ENCODE peak calls at places on chromosomes 5 and 9, in five cellular contexts. One of them, this sample, is unnamed.

GRCh38 chr5:39093351-39093749 is 19.2 kb upstream of the RICTOR start:
- DNase-seq in adrenal gland: no peak
- DNase-seq in astrocyte: peak
- DNase-seq in GM23338: no peak
- DNase-seq in neural progenitor cell: no peak
- DNase-seq in this sample: no peak

GRCh38 chr9:117400131-117400530 is 14.7 kb downstream of the ASTN2 start:
- DNase-seq in adrenal gland: no peak
- DNase-seq in astrocyte: no peak
- DNase-seq in GM23338: peak
- DNase-seq in neural progenitor cell: peak
- DNase-seq in this sample: no peak

GRCh38 chr9:27566118-27566517 is 7.2 kb downstream of the C9orf72 start:
- DNase-seq in adrenal gland: no peak
- DNase-seq in astrocyte: no peak
- DNase-seq in GM23338: no peak
- DNase-seq in neural progenitor cell: no peak
- DNase-seq in this sample: no peak

GRCh38 chr5:89338935-89339334 is 456.0 kb upstream of the MEF2C start:
- DNase-seq in adrenal gland: no peak
- DNase-seq in astrocyte: peak
- DNase-seq in GM23338: no peak
- DNase-seq in neural progenitor cell: no peak
- DNase-seq in this sample: no peak

GRCh38 chr5:73120222-73121108 is at the start of gene TMEM171:
- DNase-seq in adrenal gland: peak
- DNase-seq in astrocyte: peak
- DNase-seq in GM23338: peak
- DNase-seq in neural progenitor cell: peak
- DNase-seq in this sample: peak

GRCh38 chr5:139895647-139896046 is 100.0 kb downstream of the PSD2 start:
- DNase-seq in adrenal gland: peak
- DNase-seq in astrocyte: no peak
- DNase-seq in GM23338: no peak
- DNase-seq in neural progenitor cell: no peak
- DNase-seq in this sample: no peak

GRCh38 chr5:139639619-139640431 is 8.3 kb upstream of the CXXC5 start:
- DNase-seq in adrenal gland: peak
- DNase-seq in astrocyte: no peak
- DNase-seq in GM23338: no peak
- DNase-seq in neural progenitor cell: no peak
- DNase-seq in this sample: peak

GRCh38 chr5:135832941-135833340 is 1.5 kb upstream of the SLC25A48 start:
- DNase-seq in adrenal gland: no peak
- DNase-seq in astrocyte: no peak
- DNase-seq in GM23338: no peak
- DNase-seq in neural progenitor cell: no peak
- DNase-seq in this sample: peak

GRCh38 chr9:108117775-108118174 is 628.2 kb upstream of the KLF4 start:
- DNase-seq in adrenal gland: no peak
- DNase-seq in astrocyte: peak
- DNase-seq in GM23338: no peak
- DNase-seq in neural progenitor cell: peak
- DNase-seq in this sample: no peak

GRCh38 chr5:133624316-133624715 is 12.0 kb upstream of the FSTL4 start:
- DNase-seq in adrenal gland: no peak
- DNase-seq in astrocyte: no peak
- DNase-seq in GM23338: no peak
- DNase-seq in neural progenitor cell: no peak
- DNase-seq in this sample: no peak

GRCh38 chr5:34563951-34564705 is 92.0 kb upstream of the RAI14 start:
- DNase-seq in adrenal gland: peak
- DNase-seq in astrocyte: peak
- DNase-seq in GM23338: no peak
- DNase-seq in neural progenitor cell: peak
- DNase-seq in this sample: no peak

GRCh38 chr9:128323192-128323730 is 622 bp downstream of the COQ4 start:
- DNase-seq in adrenal gland: no peak
- DNase-seq in astrocyte: peak
- DNase-seq in GM23338: no peak
- DNase-seq in neural progenitor cell: no peak
- DNase-seq in this sample: no peak

GRCh38 chr5:114148253-114148652 is 213.6 kb upstream of the KCNN2 start:
- DNase-seq in adrenal gland: no peak
- DNase-seq in astrocyte: no peak
- DNase-seq in GM23338: no peak
- DNase-seq in neural progenitor cell: no peak
- DNase-seq in this sample: no peak

GRCh38 chr9:73667749-73668148 is 516.1 kb downstream of the ANXA1 start:
- DNase-seq in adrenal gland: no peak
- DNase-seq in astrocyte: no peak
- DNase-seq in GM23338: no peak
- DNase-seq in neural progenitor cell: no peak
- DNase-seq in this sample: no peak

GRCh38 chr5:74310386-74310785 is 330.1 kb downstream of the ENC1 start:
- DNase-seq in adrenal gland: no peak
- DNase-seq in astrocyte: peak
- DNase-seq in GM23338: no peak
- DNase-seq in neural progenitor cell: no peak
- DNase-seq in this sample: no peak

GRCh38 chr5:31096238-31096865 is 97.1 kb upstream of the CDH6 start:
- DNase-seq in adrenal gland: no peak
- DNase-seq in astrocyte: peak
- DNase-seq in GM23338: no peak
- DNase-seq in neural progenitor cell: no peak
- DNase-seq in this sample: no peak

GRCh38 chr9:126366366-126367011 is 39.9 kb downstream of the MVB12B start:
- DNase-seq in adrenal gland: no peak
- DNase-seq in astrocyte: peak
- DNase-seq in GM23338: no peak
- DNase-seq in neural progenitor cell: no peak
- DNase-seq in this sample: peak

GRCh38 chr5:82586597-82586996 is 308.4 kb upstream of the RPS23 start:
- DNase-seq in adrenal gland: no peak
- DNase-seq in astrocyte: no peak
- DNase-seq in GM23338: no peak
- DNase-seq in neural progenitor cell: no peak
- DNase-seq in this sample: no peak

GRCh38 chr9:136303825-136304416 is at the start of gene CCDC187:
- DNase-seq in adrenal gland: no peak
- DNase-seq in astrocyte: no peak
- DNase-seq in GM23338: no peak
- DNase-seq in neural progenitor cell: no peak
- DNase-seq in this sample: no peak

GRCh38 chr9:115759411-115759810 is 394.2 kb upstream of the PAPPA start:
- DNase-seq in adrenal gland: no peak
- DNase-seq in astrocyte: no peak
- DNase-seq in GM23338: no peak
- DNase-seq in neural progenitor cell: no peak
- DNase-seq in this sample: no peak

GRCh38 chr5:122673343-122673742 is 101.5 kb upstream of the SNX2 start:
- DNase-seq in adrenal gland: peak
- DNase-seq in astrocyte: peak
- DNase-seq in GM23338: no peak
- DNase-seq in neural progenitor cell: no peak
- DNase-seq in this sample: no peak

GRCh38 chr9:110691002-110691549 is 22.5 kb downstream of the MUSK start:
- DNase-seq in adrenal gland: peak
- DNase-seq in astrocyte: peak
- DNase-seq in GM23338: no peak
- DNase-seq in neural progenitor cell: no peak
- DNase-seq in this sample: no peak

GRCh38 chr5:135996611-135997010 is 32.2 kb upstream of the TGFBI start:
- DNase-seq in adrenal gland: no peak
- DNase-seq in astrocyte: peak
- DNase-seq in GM23338: no peak
- DNase-seq in neural progenitor cell: no peak
- DNase-seq in this sample: no peak

GRCh38 chr9:117019242-117019641 is 332.1 kb downstream of the TRIM32 start:
- DNase-seq in adrenal gland: no peak
- DNase-seq in astrocyte: no peak
- DNase-seq in GM23338: no peak
- DNase-seq in neural progenitor cell: no peak
- DNase-seq in this sample: no peak

GRCh38 chr5:42400474-42400873 is 22.8 kb upstream of the GHR start:
- DNase-seq in adrenal gland: no peak
- DNase-seq in astrocyte: no peak
- DNase-seq in GM23338: no peak
- DNase-seq in neural progenitor cell: no peak
- DNase-seq in this sample: no peak

GRCh38 chr5:25028994-25029393 is 384.2 kb upstream of the CDH10 start:
- DNase-seq in adrenal gland: peak
- DNase-seq in astrocyte: peak
- DNase-seq in GM23338: no peak
- DNase-seq in neural progenitor cell: no peak
- DNase-seq in this sample: no peak

GRCh38 chr9:99385814-99386279 is 163.8 kb downstream of the SEC61B start:
- DNase-seq in adrenal gland: no peak
- DNase-seq in astrocyte: peak
- DNase-seq in GM23338: no peak
- DNase-seq in neural progenitor cell: no peak
- DNase-seq in this sample: no peak

GRCh38 chr5:92637247-92637646 is 943.8 kb downstream of the NR2F1-AS1 start:
- DNase-seq in adrenal gland: no peak
- DNase-seq in astrocyte: no peak
- DNase-seq in GM23338: peak
- DNase-seq in neural progenitor cell: no peak
- DNase-seq in this sample: no peak
- H3K27ac ChIP-seq in adrenal gland: no peak
- H3K27ac ChIP-seq in astrocyte: no peak
- H3K27ac ChIP-seq in GM23338: no peak
- H3K27ac ChIP-seq in neural progenitor cell: no peak
- H3K27ac ChIP-seq in this sample: no peak

DNA sequence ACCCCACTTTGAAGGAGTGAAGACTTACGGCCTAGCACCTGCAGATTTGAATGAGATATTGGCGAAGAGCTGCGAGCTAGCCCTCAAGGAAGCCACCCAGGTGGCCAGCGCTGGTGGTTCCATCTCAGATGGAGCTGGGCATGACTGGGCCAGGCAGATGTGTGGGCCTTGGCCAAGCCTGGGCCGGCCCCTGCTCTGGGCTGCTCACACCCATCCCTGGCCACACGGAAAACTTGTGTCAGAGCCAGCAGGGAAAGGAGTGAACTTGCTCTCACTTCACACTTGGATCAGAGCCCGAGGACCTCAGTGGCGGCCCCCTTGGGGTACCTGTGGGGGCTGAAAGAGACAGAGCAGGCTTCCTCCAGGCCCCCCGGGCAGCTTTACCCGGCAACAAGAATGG is 44.2 kb downstream of the ROPN1L start:
- DNase-seq in adrenal gland: no peak
- DNase-seq in astrocyte: no peak
- DNase-seq in GM23338: no peak
- DNase-seq in neural progenitor cell: no peak
- DNase-seq in this sample: no peak
- H3K27ac ChIP-seq in adrenal gland: no peak
- H3K27ac ChIP-seq in astrocyte: no peak
- H3K27ac ChIP-seq in GM23338: no peak
- H3K27ac ChIP-seq in neural progenitor cell: no peak
- H3K27ac ChIP-seq in this sample: no peak

GRCh38 chr9:121510766-121511555 is 11.3 kb upstream of the GGTA1 start:
- DNase-seq in adrenal gland: no peak
- DNase-seq in astrocyte: peak
- DNase-seq in GM23338: no peak
- DNase-seq in neural progenitor cell: no peak
- DNase-seq in this sample: no peak
- H3K27ac ChIP-seq in adrenal gland: no peak
- H3K27ac ChIP-seq in astrocyte: no peak
- H3K27ac ChIP-seq in GM23338: no peak
- H3K27ac ChIP-seq in neural progenitor cell: no peak
- H3K27ac ChIP-seq in this sample: peak

GRCh38 chr5:10556893-10557746 is 6.8 kb upstream of the ANKRD33B start:
- DNase-seq in adrenal gland: no peak
- DNase-seq in astrocyte: no peak
- DNase-seq in GM23338: no peak
- DNase-seq in neural progenitor cell: no peak
- DNase-seq in this sample: no peak
- H3K27ac ChIP-seq in adrenal gland: no peak
- H3K27ac ChIP-seq in astrocyte: no peak
- H3K27ac ChIP-seq in GM23338: no peak
- H3K27ac ChIP-seq in neural progenitor cell: no peak
- H3K27ac ChIP-seq in this sample: peak

DNA sequence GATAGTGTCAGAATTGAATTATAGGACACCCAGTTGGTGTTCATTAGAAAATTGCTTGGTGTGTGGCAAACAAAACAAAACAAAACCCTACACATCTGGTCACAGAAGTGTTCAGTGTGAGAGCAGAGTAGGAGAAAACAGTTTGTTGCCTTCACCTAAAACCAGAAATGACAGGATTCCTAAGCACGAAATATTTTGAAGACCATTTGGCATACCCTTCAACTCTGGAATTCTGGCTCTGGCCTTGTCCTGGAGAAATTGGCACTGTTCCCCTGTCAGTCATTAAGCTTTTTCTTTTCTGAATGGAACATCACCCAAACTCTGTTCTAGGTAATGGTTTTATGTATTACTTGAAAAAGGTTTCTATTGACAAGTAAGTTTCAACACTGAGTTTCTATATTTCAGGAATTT is 110.2 kb upstream of the PCA3 start:
- DNase-seq in adrenal gland: no peak
- DNase-seq in astrocyte: peak
- DNase-seq in GM23338: no peak
- DNase-seq in neural progenitor cell: no peak
- DNase-seq in this sample: no peak
- H3K27ac ChIP-seq in adrenal gland: no peak
- H3K27ac ChIP-seq in astrocyte: peak
- H3K27ac ChIP-seq in GM23338: no peak
- H3K27ac ChIP-seq in neural progenitor cell: no peak
- H3K27ac ChIP-seq in this sample: no peak

This sample was measured in caudate nucleus.